ENCODE peak calls at places on chromosomes 16 and 17, in five cellular contexts. Z is NCI-H1417, T is cardiac muscle cell, J is fibroblast of the conjunctiva, Y is kidney tubule cell. E is an unnamed sample.

GRCh38 chr17:14747576-14747940 is 446.7 kb downstream of the HS3ST3B1 start:
- DNase-seq in Z (no peak), T (peak), J (peak), Y (no peak), E (no peak)

GRCh38 chr16:27208081-27208692 is 4.9 kb downstream of the KDM8 start:
- DNase-seq in Z (no peak), T (no peak), J (no peak), Y (no peak), E (no peak)

GRCh38 chr16:1689853-1690252 is 11.8 kb downstream of the JPT2 start:
- DNase-seq in Z (no peak), T (no peak), J (no peak), Y (no peak), E (no peak)

GRCh38 chr16:75948441-75948840 is 222.2 kb upstream of the CPHXL start:
- DNase-seq in Z (no peak), T (no peak), J (no peak), Y (no peak), E (peak)

GRCh38 chr17:10738516-10739258 is 8.9 kb upstream of the TMEM220 start:
- DNase-seq in Z (no peak), T (peak), J (no peak), Y (no peak), E (no peak)

GRCh38 chr16:57764341-57765159 is 29.0 kb downstream of the KATNB1 start:
- DNase-seq in Z (peak), T (peak), J (peak), Y (peak), E (peak)

GRCh38 chr17:75697651-75698291 is 23.5 kb upstream of the ITGB4 start:
- DNase-seq in Z (no peak), T (no peak), J (no peak), Y (no peak), E (peak)

GRCh38 chr17:82835122-82835521 is 4.7 kb downstream of the ZNF750 start:
- DNase-seq in Z (no peak), T (no peak), J (no peak), Y (no peak), E (no peak)

GRCh38 chr17:37650419-37651003 is 7.3 kb upstream of the DDX52 start:
- DNase-seq in Z (peak), T (peak), J (peak), Y (peak), E (peak)

GRCh38 chr17:41322264-41322902 is 6.9 kb upstream of the KRTAP17-1 start:
- DNase-seq in Z (peak), T (peak), J (peak), Y (peak), E (peak)

GRCh38 chr17:280901-281300 is 71.7 kb downstream of the RPH3AL start:
- DNase-seq in Z (no peak), T (no peak), J (no peak), Y (no peak), E (no peak)

GRCh38 chr17:33725675-33726271 is 432.7 kb upstream of the ASIC2 start:
- DNase-seq in Z (peak), T (peak), J (no peak), Y (peak), E (peak)

GRCh38 chr17:31573861-31574260 is 182.4 kb downstream of the RAB11FIP4 start:
- DNase-seq in Z (no peak), T (no peak), J (no peak), Y (no peak), E (no peak)

GRCh38 chr16:57976331-57976796 is 5.4 kb upstream of the CNGB1 start:
- DNase-seq in Z (no peak), T (peak), J (no peak), Y (no peak), E (peak)

GRCh38 chr16:2895813-2896212 is 12.8 kb downstream of the FLYWCH2 start:
- DNase-seq in Z (peak), T (no peak), J (no peak), Y (peak), E (no peak)

GRCh38 chr17:80649672-80650338 is 105.2 kb downstream of the RPTOR start:
- DNase-seq in Z (peak), T (peak), J (peak), Y (peak), E (peak)

GRCh38 chr16:69711115-69711740 is 15.1 kb downstream of the NQO1 start:
- DNase-seq in Z (no peak), T (peak), J (peak), Y (peak), E (no peak)

GRCh38 chr17:72152392-72152727 is 31.5 kb downstream of the SOX9 start:
- DNase-seq in Z (no peak), T (peak), J (no peak), Y (peak), E (no peak)

GRCh38 chr17:19933221-19933620 is 44.4 kb downstream of the AKAP10 start:
- DNase-seq in Z (no peak), T (no peak), J (no peak), Y (peak), E (no peak)

GRCh38 chr17:30414486-30414885 is 35.8 kb downstream of the CPD start:
- DNase-seq in Z (no peak), T (no peak), J (no peak), Y (no peak), E (no peak)

GRCh38 chr17:7888184-7888920 is at the start of gene CHD3:
- DNase-seq in Z (peak), T (peak), J (no peak), Y (no peak), E (no peak)

GRCh38 chr16:57604177-57604576 is 24.3 kb upstream of the ADGRG1 start:
- DNase-seq in Z (no peak), T (no peak), J (no peak), Y (no peak), E (no peak)

GRCh38 chr17:56176101-56176500 is 22.8 kb downstream of the ANKFN1 start:
- DNase-seq in Z (no peak), T (no peak), J (no peak), Y (peak), E (no peak)

GRCh38 chr17:64326420-64327054 is 63.5 kb upstream of the TEX2 start:
- DNase-seq in Z (no peak), T (peak), J (peak), Y (no peak), E (no peak)

GRCh38 chr16:1331712-1332617 is 1.5 kb upstream of the BAIAP3 start:
- DNase-seq in Z (peak), T (peak), J (peak), Y (peak), E (peak)

GRCh38 chr16:87563714-87564523 is 38.4 kb upstream of the JPH3 start:
- DNase-seq in Z (no peak), T (no peak), J (no peak), Y (no peak), E (no peak)

GRCh38 chr16:2898831-2899563 is 12.7 kb upstream of the FLYWCH1 start:
- DNase-seq in Z (no peak), T (no peak), J (no peak), Y (no peak), E (no peak)

GRCh38 chr17:16086957-16087356 is 87.3 kb downstream of the TTC19 start:
- DNase-seq in Z (no peak), T (no peak), J (no peak), Y (no peak), E (no peak)